ENCODE peak calls at places on chromosomes 16 and 17, in ten cellular contexts. U, Y, Q, E, Z, D, F, W, P and N are unnamed samples.

GRCh38 chr16:14658063-14658462 is 25.3 kb downstream of the BFAR start:
- DNase-seq in Y (peak; percentile 31), E (no peak), Z (no peak), F (no peak), P (no peak), U (no peak), Q (no peak), D (no peak), W (no peak), N (no peak)

GRCh38 chr16:89961920-89962319 is 13.4 kb downstream of the DEF8 start:
- DNase-seq in Q (no peak), W (no peak), E (no peak), P (no peak), F (no peak), U (no peak), D (no peak), Y (no peak), Z (no peak), N (no peak)

GRCh38 chr17:49588312-49588711 is 12.6 kb downstream of the NXPH3 start:
- DNase-seq in Z (no peak), P (no peak), U (no peak), F (no peak), W (peak; percentile 15), D (no peak), E (no peak), Y (no peak), Q (no peak), N (no peak)

GRCh38 chr17:75406222-75406615 is 741 bp upstream of the GRB2 start:
- DNase-seq in W (no peak), Q (no peak), U (no peak), E (no peak), Z (no peak), P (no peak), D (no peak), F (no peak), Y (peak; percentile 28), N (no peak)

GRCh38 chr16:22373662-22374310 is 633 bp downstream of the CDR2 start:
- DNase-seq in Y (peak; percentile 38), U (peak; percentile 47), Q (peak; percentile 54), Z (no peak), E (peak; percentile 56), P (peak; percentile 62), D (peak; percentile 66), F (peak; percentile 75), W (peak; percentile 79), N (peak; percentile 11)

GRCh38 chr16:67170948-67171649 is 761 bp downstream of the NOL3 start:
- DNase-seq in W (no peak), E (no peak), Y (no peak), F (no peak), U (no peak), Z (no peak), Q (no peak), D (peak; percentile 38), P (no peak), N (peak; percentile 61)

GRCh38 chr17:28372203-28372944 is 880 bp downstream of the SARM1 start:
- DNase-seq in W (no peak), Y (no peak), U (no peak), Z (no peak), E (peak; percentile 42), P (no peak), D (peak; percentile 48), F (peak; percentile 29), Q (peak; percentile 30), N (no peak)

GRCh38 chr17:17915183-17915582 is 57.0 kb downstream of the TOM1L2 start:
- DNase-seq in W (peak; percentile 0), Z (no peak), D (no peak), Q (no peak), E (no peak), P (no peak), Y (no peak), F (no peak), U (no peak), N (no peak)

GRCh38 chr16:15786501-15786900 is 70.3 kb downstream of the MYH11 start:
- DNase-seq in F (no peak), W (no peak), Q (no peak), U (no peak), D (no peak), Z (no peak), E (no peak), P (no peak), Y (no peak), N (no peak)

GRCh38 chr17:28745052-28745776 is 1.4 kb downstream of the TRAF4 start:
- DNase-seq in Y (no peak), Q (peak; percentile 53), F (peak; percentile 76), D (peak; percentile 67), U (peak; percentile 74), Z (no peak), W (peak; percentile 83), E (peak; percentile 72), P (peak; percentile 75), N (no peak)

GRCh38 chr16:89344314-89344828 is 126.9 kb downstream of the ZNF778 start:
- DNase-seq in P (no peak), F (no peak), D (no peak), U (no peak), Z (no peak), Y (no peak), Q (no peak), W (no peak), E (no peak), N (no peak)

GRCh38 chr16:67919618-67920210 is 11.9 kb downstream of the CTRL start:
- DNase-seq in Q (no peak), U (no peak), Y (no peak), F (no peak), P (no peak), W (no peak), Z (no peak), E (no peak), D (no peak), N (no peak)

GRCh38 chr17:75601057-75601987 is 13.7 kb downstream of the MYO15B start:
- DNase-seq in Z (peak; percentile 47), E (peak; percentile 30), U (peak; percentile 69), P (peak; percentile 74), W (peak; percentile 64), Y (peak; percentile 71), F (peak; percentile 75), D (no peak), Q (peak; percentile 57), N (no peak)

GRCh38 chr17:75619506-75620431 is 13.5 kb upstream of the SMIM5 start:
- DNase-seq in Y (no peak), E (peak; percentile 32), P (no peak), Z (peak; percentile 70), D (no peak), Q (no peak), U (no peak), W (no peak), F (peak; percentile 45), N (no peak)

DNA sequence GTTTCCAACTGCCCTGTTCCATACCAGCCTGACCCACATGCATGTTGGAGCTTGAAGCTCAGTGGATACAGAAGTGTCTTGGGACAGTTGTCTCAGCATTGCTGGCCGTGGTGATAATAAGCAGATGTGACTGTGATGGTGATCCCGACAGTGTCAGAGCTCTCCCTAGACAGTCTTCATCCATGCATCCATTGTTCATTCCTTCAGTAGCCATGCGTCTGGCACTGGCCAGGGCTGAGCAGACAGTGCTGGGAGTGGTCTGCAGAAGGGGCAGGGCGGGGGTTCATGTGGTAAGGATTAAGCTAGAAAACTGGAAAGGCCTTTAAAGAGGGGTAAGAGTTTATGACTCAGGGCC is 68.1 kb downstream of the GNAO1 start:
- DNase-seq in D (no peak), W (no peak), U (no peak), Y (no peak), Q (no peak), E (no peak), Z (no peak), F (no peak), P (no peak), N (no peak)
- H3K4me3 ChIP-seq in D (no peak overlapping the region), W (no peak overlapping the region), U (no peak overlapping the region), Y (no peak overlapping the region), Q (no peak overlapping the region), E (no peak overlapping the region), Z (no peak overlapping the region), F (no peak overlapping the region), P (no peak overlapping the region), N (no peak overlapping the region)

DNA sequence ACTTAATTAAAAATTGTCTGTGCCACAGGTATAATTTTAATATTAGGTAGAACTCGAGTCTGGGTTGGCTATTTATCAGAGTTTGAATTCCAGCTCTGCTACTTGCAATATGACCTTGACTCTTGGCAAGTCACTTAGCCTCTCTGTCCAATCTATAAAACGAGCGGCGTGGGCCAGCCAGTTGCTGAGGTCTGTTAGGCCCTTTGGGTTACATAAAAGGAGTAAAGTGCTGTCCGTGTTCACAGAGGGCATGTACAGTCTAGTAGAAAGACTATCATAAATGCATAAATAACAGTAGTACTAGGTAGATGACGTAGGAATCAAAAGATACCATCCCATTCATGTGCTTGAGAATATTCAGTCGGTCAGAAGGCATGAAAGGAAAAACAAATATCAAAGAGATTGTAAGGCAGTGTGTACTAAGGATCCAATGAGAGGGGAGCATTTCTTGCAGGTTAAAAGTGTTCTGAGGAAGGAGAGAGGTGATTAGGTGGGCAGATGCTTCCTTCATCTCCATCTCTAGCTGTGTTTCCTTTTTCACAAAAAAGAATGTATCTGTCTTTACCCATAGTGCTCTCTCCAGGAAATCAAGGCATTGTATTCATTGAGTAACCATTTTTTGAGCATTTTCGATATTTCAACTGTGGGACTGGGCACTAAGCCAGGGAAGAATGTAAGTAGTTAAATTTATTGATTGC is 2.4 kb downstream of the TNRC6A start:
- DNase-seq in D (no peak), F (peak; percentile 68), Y (no peak), Z (no peak), U (peak; percentile 67), Q (peak; percentile 43), E (peak; percentile 36), W (no peak), P (peak; percentile 41), N (peak; percentile 37)
- H3K27ac ChIP-seq in D (peak overlapping the region; percentile 30), F (peak overlapping the region; percentile 93), Y (no peak overlapping the region), Z (no peak overlapping the region), U (peak overlapping the region; percentile 28), Q (peak overlapping the region; percentile 96), E (no peak overlapping the region), W (peak overlapping the region; percentile 94), P (no peak overlapping the region), N (peak overlapping the region; percentile 92)

GRCh38 chr16:60674241-60674640 is 1362.0 kb downstream of the CDH8 start:
- DNase-seq in P (no peak), E (no peak), D (no peak), Z (no peak), U (no peak), W (no peak), Y (no peak), F (no peak), Q (no peak), N (no peak)
- TF ChIP-seq POLR2A in P (no peak), E (no peak), D (no peak), Z (no peak), U (no peak), W (no peak), Y (no peak), F (no peak), Q (no peak), N (no peak)

DNA sequence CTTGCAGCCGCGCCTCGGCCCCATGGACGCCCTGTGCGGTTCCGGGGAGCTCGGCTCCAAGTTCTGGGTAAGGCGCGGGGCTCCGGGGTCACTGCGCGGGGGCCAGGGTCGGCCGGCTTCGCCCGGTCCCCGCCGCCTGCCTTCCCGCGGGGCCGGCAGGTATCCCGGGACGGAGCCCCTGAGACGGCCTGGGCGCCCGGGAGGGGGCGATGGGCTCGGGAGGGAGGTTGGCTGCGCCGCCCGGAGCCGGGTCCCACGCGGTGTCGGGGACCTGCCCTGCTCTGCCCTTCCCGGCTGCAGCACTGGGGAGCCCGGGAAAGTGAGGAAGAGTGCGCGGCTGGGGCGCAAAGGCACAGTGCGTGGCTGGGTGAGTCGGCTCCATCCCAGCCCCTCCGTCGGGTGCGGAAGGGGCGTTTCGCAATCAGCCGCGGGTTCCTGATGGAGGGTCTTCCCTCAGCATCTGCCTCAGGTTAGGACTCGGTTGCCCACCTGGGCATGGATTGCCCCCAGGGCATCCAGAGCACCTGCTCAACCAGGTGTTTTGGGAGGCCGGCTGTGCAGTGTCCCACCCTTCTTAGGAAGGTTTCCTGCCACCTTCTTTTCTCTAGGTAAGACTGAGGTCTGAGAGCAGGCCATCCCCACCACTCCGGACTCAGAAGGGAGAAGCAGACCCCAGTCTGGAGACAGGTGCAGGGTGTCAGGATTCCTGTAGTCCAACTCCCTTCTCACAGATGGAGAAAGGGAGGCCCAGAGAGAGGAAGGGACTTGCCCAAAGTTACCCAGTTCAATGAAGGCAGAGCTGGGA is 436 bp downstream of the ABCC3 start:
- DNase-seq in E (no peak), W (no peak), U (no peak), Z (no peak), F (peak; percentile 40), Y (no peak), Q (no peak), P (no peak), D (no peak), N (no peak)
- H3K4me3 ChIP-seq in E (peak overlapping the region; percentile 18), W (peak overlapping the region; percentile 53), U (peak overlapping the region; percentile 59), Z (peak overlapping the region; percentile 49), F (peak overlapping the region; percentile 37), Y (peak overlapping the region; percentile 55), Q (peak overlapping the region; percentile 45), P (peak overlapping the region; percentile 51), D (peak overlapping the region; percentile 38), N (no peak overlapping the region)